ENCODE peak calls at places on chromosome 3, in four cellular contexts. L is CD8-positive, alpha-beta T cell; C is fibroblast of lung; I is testis. R is an unnamed sample.

GRCh38 chr3:192128922-192129321 is 598.4 kb downstream of the FGF12 start:
- DNase-seq in L (no peak), C (no peak), I (no peak), R (no peak)

GRCh38 chr3:118577055-118577759 is 457.4 kb downstream of the IGSF11 start:
- DNase-seq in L (no peak), C (no peak), I (no peak), R (no peak)

GRCh38 chr3:44555753-44556152 is 760 bp downstream of the ZKSCAN7 start:
- DNase-seq in L (no peak), C (peak), I (no peak), R (no peak)

GRCh38 chr3:184241447-184242296 is 7.1 kb downstream of the ALG3 start:
- DNase-seq in L (no peak), C (peak), I (peak), R (no peak)

GRCh38 chr3:103705641-103706040 is 1270.8 kb downstream of the ZPLD1 start:
- DNase-seq in L (no peak), C (no peak), I (no peak), R (no peak)

GRCh38 chr3:50201573-50202315 is 3.3 kb upstream of the SLC38A3 start:
- DNase-seq in L (no peak), C (no peak), I (no peak), R (no peak)

GRCh38 chr3:31546152-31546551 is 13.4 kb downstream of the STT3B start:
- DNase-seq in L (no peak), C (peak), I (no peak), R (no peak)

GRCh38 chr3:47778746-47779145 is 2.9 kb downstream of the SMARCC1 start:
- DNase-seq in L (no peak), C (no peak), I (no peak), R (no peak)

GRCh38 chr3:71504250-71505036 is 79.1 kb downstream of the FOXP1 start:
- DNase-seq in L (no peak), C (peak), I (no peak), R (no peak)

GRCh38 chr3:172194702-172195392 is 155.5 kb downstream of the FNDC3B start:
- DNase-seq in L (no peak), C (peak), I (no peak), R (peak)

GRCh38 chr3:186213946-186214345 is 105.1 kb upstream of the ETV5 start:
- DNase-seq in L (no peak), C (no peak), I (no peak), R (no peak)

GRCh38 chr3:147370316-147370715 is 36.0 kb downstream of the ZIC4 start:
- DNase-seq in L (no peak), C (no peak), I (no peak), R (no peak)

GRCh38 chr3:160184655-160185054 is 40.6 kb upstream of the C3orf80 start:
- DNase-seq in L (no peak), C (peak), I (no peak), R (no peak)

GRCh38 chr3:174120997-174121396 is 723.5 kb downstream of the NLGN1 start:
- DNase-seq in L (no peak), C (no peak), I (no peak), R (no peak)

GRCh38 chr3:76310661-76311060 is 525.3 kb upstream of the ZNF717 start:
- DNase-seq in L (no peak), C (no peak), I (no peak), R (no peak)

GRCh38 chr3:62164196-62164595 is 209.2 kb downstream of the FEZF2 start:
- DNase-seq in L (no peak), C (no peak), I (no peak), R (no peak)

GRCh38 chr3:16476636-16477035 is 36.9 kb downstream of the RFTN1 start:
- DNase-seq in L (no peak), C (peak), I (no peak), R (no peak)

GRCh38 chr3:1190576-1190975 is 97.8 kb downstream of the CNTN6 start:
- DNase-seq in L (no peak), C (peak), I (no peak), R (no peak)

GRCh38 chr3:31981206-31982181 is at the start of the genes OSBPL10 and ZNF860:
- DNase-seq in L (no peak), C (peak), I (peak), R (no peak)

GRCh38 chr3:113038326-113038725 is 47.5 kb downstream of the GTPBP8 start:
- DNase-seq in L (no peak), C (peak), I (no peak), R (no peak)

GRCh38 chr3:102668247-102668646 is 233.4 kb downstream of the ZPLD1 start:
- DNase-seq in L (no peak), C (no peak), I (no peak), R (no peak)

GRCh38 chr3:39125837-39126500 is 18.5 kb downstream of the TTC21A start:
- DNase-seq in L (no peak), C (peak), I (no peak), R (no peak)

GRCh38 chr3:181458857-181459256 is 252.9 kb upstream of the SOX2 start:
- DNase-seq in L (no peak), C (peak), I (peak), R (no peak)

GRCh38 chr3:188350956-188351355 is 197.0 kb downstream of the LPP start:
- DNase-seq in L (no peak), C (no peak), I (no peak), R (no peak)

GRCh38 chr3:31908391-31909097 is 72.5 kb downstream of the OSBPL10 start:
- DNase-seq in L (no peak), C (peak), I (no peak), R (no peak)

GRCh38 chr3:27613846-27614500 is 108.2 kb downstream of the EOMES start:
- DNase-seq in L (no peak), C (peak), I (no peak), R (no peak)

GRCh38 chr3:159898147-159898546 is 90.5 kb upstream of the IL12A start:
- DNase-seq in L (no peak), C (no peak), I (no peak), R (no peak)

GRCh38 chr3:23162939-23163338 is 40.2 kb upstream of the UBE2E2 start:
- DNase-seq in L (no peak), C (no peak), I (no peak), R (no peak)

GRCh38 chr3:169171739-169172138 is 491.8 kb downstream of the MECOM start:
- DNase-seq in L (no peak), C (no peak), I (no peak), R (no peak)

GRCh38 chr3:97823503-97824004 is 1.7 kb downstream of the CRYBG3 start:
- DNase-seq in L (no peak), C (no peak), I (peak), R (no peak)

GRCh38 chr3:8529738-8530525 is 28.3 kb downstream of the LMCD1 start:
- DNase-seq in L (no peak), C (peak), I (no peak), R (no peak)

GRCh38 chr3:36546196-36546595 is 165.9 kb downstream of the STAC start:
- DNase-seq in L (no peak), C (peak), I (peak), R (no peak)

GRCh38 chr3:23202203-23202920 is 765 bp upstream of the UBE2E2 start:
- DNase-seq in L (no peak), C (peak), I (peak), R (no peak)

GRCh38 chr3:185992801-185993467 is 55.1 kb upstream of the TRA2B start:
- DNase-seq in L (no peak), C (peak), I (peak), R (no peak)

DNA sequence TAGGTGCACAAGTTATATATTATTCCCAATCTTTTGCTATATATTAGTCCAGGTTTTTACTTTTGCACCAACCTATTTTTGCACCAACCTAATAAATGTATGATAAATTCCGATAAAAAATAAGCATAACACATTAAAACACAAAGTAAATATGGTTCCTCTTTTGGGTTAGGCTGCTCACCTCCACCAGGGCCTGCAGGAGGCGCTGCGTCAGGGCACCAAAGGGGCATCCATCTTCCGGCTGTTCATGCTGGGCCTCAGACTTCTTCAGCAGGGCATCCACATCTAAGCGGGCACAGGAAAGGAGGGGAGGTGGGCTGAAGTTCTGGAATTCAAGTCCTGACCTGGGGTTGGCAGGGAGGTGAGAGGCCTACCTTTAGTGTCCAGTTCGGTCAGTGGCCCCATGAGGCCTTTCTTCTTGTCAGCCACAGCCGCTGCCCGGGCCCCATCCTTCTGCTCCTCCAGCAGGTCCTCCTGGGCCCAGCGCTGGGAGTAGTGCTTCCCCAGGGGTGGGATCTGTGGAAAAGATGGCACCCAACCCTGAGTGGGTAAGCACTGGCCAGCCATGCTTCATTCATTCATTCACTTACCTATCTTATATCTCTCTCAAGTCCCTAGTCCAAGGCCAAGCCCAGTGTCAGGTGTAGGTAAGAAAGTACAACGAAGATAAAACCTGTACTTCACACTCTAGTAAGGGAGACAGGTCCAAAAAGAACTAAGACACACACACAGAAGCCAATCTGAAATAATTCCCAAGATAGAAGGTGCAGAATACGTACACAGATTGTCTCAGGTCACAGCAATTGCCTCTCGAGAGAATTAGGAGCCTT is 5.2 kb downstream of the TADA3 start:
- DNase-seq in L (no peak), C (no peak), I (no peak), R (no peak)
- TF ChIP-seq CTCF in L (no peak), C (peak), I (no peak), R (no peak)

GRCh38 chr3:123258811-123259420 is 57.2 kb downstream of the SEC22A start:
- DNase-seq in L (no peak), C (peak), I (no peak), R (no peak)
- TF ChIP-seq CTCF in L (peak), C (peak), I (peak), R (peak)

GRCh38 chr3:143897558-143898305 is 49.5 kb upstream of the SLC9A9 start:
- DNase-seq in L (no peak), C (peak), I (no peak), R (no peak)

GRCh38 chr3:143896486-143896885 is 48.2 kb upstream of the SLC9A9 start:
- DNase-seq in L (no peak), C (peak), I (no peak), R (no peak)

GRCh38 chr3:143901105-143901504 is 52.8 kb upstream of the SLC9A9 start:
- DNase-seq in L (no peak), C (peak), I (no peak), R (no peak)

GRCh38 chr3:143895805-143896204 is 47.5 kb upstream of the SLC9A9 start:
- DNase-seq in L (no peak), C (no peak), I (no peak), R (no peak)
- TF ChIP-seq CTCF in L (no peak), C (no peak), I (no peak), R (peak)

GRCh38 chr3:178384302-178384939 is 151.8 kb upstream of the KCNMB2 start:
- DNase-seq in L (no peak), C (peak), I (peak), R (no peak)
- TF ChIP-seq CTCF in L (no peak), C (no peak), I (no peak), R (no peak)

DNA sequence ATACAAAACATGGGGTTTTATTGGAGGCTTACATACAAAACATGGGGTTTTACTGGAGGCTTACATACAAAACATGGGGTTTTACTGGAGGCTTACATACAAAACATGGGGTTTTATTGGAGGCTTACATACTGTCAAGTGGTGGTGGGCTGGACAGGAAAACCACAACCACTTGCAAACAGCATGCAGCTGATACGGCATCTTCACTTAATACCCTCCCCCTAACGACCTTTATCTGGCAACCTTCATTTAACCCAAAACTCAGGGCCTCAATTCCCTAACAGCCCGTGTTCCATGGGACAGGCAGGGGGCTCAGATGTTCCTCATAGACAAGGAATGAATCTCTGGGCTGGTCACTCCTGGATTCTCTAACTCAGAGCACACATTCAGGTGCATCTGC is 137.1 kb downstream of the CD47 start:
- DNase-seq in L (no peak), C (no peak), I (no peak), R (no peak)
- TF ChIP-seq CTCF in L (no peak), C (no peak), I (no peak), R (no peak)

GRCh38 chr3:127428344-127429001 is 140.6 kb upstream of the PRR20G start:
- DNase-seq in L (peak), C (no peak), I (peak), R (no peak)
- TF ChIP-seq CTCF in L (no peak), C (no peak), I (no peak), R (no peak)

DNA sequence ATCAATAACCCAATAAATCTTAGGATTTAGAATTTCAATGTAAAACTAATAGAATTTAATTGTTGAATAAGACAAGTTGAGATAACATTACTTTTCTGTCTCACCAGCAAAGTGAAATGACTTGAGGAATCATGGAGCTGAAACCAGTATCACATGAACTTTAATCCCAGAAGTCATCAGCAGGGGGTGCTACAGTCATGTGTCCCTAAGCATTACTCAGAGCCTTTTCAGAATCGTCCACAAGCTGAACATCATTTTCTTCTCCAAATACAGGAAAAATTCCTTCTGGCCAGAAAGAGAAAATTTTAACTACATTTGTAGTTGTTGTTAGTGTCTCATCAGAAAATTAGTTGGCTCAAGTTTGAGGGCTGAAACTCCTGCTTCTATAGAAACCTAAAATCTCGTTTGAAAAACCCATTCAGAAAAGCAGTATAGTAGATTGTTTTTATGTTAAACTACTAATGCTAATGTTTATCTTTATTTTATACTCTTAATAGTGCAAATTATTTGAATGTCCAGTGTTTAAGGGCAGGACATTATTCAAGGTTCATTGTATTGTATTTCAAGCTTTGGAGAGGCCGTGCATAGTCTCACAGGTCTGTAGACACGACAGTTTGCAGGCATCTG is 384.1 kb downstream of the PLOD2 start:
- DNase-seq in L (no peak), C (peak), I (peak), R (no peak)
- TF ChIP-seq CTCF in L (no peak), C (peak), I (peak), R (no peak)

R was measured in natural killer cell.